ENCODE peak calls at places on chromosomes 7 and 10, in four cellular contexts. S, N, V and T are unnamed samples.

GRCh38 chr10:119834188-119834587 is 38.5 kb downstream of the MCMBP start:
- DNase-seq in S (no peak), V (peak; percentile 44), N (no peak), T (no peak)

GRCh38 chr10:51691135-51691534 is 8.3 kb downstream of the CSTF2T start:
- DNase-seq in S (no peak), V (no peak), N (no peak), T (no peak)

GRCh38 chr7:157299613-157300405 is 37.0 kb upstream of the DNAJB6 start:
- DNase-seq in N (peak; percentile 36), S (no peak), V (no peak), T (no peak)

GRCh38 chr10:12643279-12643678 is 293.9 kb downstream of the CAMK1D start:
- DNase-seq in N (no peak), V (no peak), S (no peak), T (no peak)

GRCh38 chr7:74371381-74372059 is 82.2 kb upstream of the GTF2IRD1 start:
- DNase-seq in N (peak; percentile 7), V (peak; percentile 50), S (no peak), T (no peak)

GRCh38 chr7:151381333-151382078 is 28.3 kb downstream of the WDR86 start:
- DNase-seq in N (no peak), V (no peak), S (no peak), T (no peak)

GRCh38 chr7:95330194-95331003 is 6.1 kb upstream of the PON1 start:
- DNase-seq in N (no peak), V (peak; percentile 41), S (no peak), T (no peak)

GRCh38 chr10:61708841-61709240 is 46.1 kb downstream of the CABCOCO1 start:
- DNase-seq in V (no peak), S (no peak), N (no peak), T (no peak)

GRCh38 chr7:122155566-122155965 is 11.5 kb upstream of the AASS start:
- DNase-seq in V (no peak), N (no peak), S (no peak), T (no peak)

GRCh38 chr7:77838929-77839491 is 40.4 kb downstream of the PHTF2 start:
- DNase-seq in V (no peak), N (no peak), S (no peak), T (no peak)

GRCh38 chr7:1674161-1675035 is 4.3 kb downstream of the ELFN1 start:
- DNase-seq in S (no peak), N (no peak), V (no peak), T (peak; percentile 11)

GRCh38 chr7:106260136-106260561 is 24.6 kb downstream of the NAMPT start:
- DNase-seq in V (peak; percentile 42), N (no peak), S (no peak), T (no peak)

GRCh38 chr10:113788604-113789083 is 37.2 kb downstream of the PLEKHS1 start:
- DNase-seq in N (peak; percentile 28), S (peak; percentile 25), V (peak; percentile 80), T (peak; percentile 37)

GRCh38 chr10:124093076-124093773 is at the start of gene CHST15:
- DNase-seq in S (peak; percentile 58), V (no peak), N (peak; percentile 74), T (no peak)

GRCh38 chr10:124094419-124094785 is 1.0 kb upstream of the CHST15 start:
- DNase-seq in N (no peak), S (peak; percentile 24), V (no peak), T (no peak)

GRCh38 chr10:124091646-124092269 is 1.6 kb downstream of the CHST15 start:
- DNase-seq in N (no peak), S (peak; percentile 43), V (no peak), T (no peak)

GRCh38 chr10:124090630-124091209 is 2.7 kb downstream of the CHST15 start:
- DNase-seq in S (no peak), V (no peak), N (no peak), T (no peak)

DNA sequence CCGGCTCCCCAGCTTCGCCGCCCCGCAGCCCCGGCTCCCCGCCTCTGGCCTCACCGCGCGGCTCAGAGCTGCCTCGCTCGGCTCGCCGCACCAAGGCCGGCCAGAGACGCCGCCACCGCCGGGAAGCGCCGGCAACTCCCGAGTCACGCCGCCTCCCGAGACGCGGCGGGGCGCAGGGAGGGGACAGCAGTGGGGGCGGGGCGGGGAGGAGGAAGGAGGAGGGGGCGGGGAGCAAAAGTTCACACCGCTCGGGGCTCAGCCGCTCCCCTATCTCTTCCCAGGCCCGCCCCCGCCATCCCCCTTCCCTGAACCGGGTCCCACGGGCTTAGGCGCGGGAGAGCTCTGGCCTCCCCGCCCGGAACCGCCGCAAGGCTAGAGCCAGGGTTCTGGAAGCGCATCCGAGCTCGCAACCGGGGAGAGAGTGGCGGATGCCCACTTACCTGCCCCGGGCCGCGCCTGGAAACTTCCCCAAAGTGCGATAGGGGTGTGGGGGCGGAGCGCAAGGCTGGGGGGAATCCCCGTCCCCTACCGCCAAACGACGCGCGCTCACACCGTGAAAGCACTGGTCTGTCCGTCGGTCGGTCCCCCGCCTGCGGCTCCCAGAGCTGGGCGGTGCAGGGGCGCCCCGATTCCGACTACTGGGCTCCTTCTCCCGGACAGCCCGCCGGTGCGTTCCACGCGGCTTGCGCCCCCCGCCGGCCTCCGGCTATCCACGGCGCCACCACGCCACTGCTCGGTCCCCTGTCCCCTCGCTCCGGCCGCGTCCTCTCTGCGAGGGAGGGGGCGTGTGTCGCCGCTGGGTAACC is 925 bp downstream of the CHST15 start:
- DNase-seq in N (no peak), V (peak; percentile 42), S (peak; percentile 68), T (no peak)
- TF ChIP-seq CTCF in N (no peak), V (no peak), S (peak; percentile 19), T (peak; percentile 22)

DNA sequence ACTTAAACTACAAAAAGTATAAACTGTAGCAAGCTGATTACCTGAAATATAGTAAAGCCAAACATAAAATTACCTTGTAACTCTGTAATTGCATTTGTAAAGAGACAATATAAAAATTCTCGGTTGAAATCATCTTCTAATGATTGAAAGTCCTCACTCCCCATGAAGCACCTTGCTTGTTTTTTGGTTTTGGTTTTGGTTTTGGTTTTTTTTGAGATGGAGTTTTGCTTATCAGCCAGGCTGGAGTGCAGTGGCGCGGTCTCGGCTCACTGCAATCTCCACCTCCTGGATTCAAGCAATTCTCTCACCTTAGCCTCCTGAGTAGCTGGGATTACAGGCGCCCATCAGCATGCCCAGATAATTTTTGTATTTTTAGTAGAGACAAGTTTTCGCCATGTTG is 33.9 kb upstream of the GPR37 start:
- DNase-seq in V (no peak), S (no peak), N (no peak), T (no peak)
- TF ChIP-seq CTCF in V (no peak), S (no peak), N (no peak), T (no peak)

GRCh38 chr10:26269754-26270153 is 53.2 kb downstream of the GAD2 start:
- DNase-seq in S (no peak), V (peak; percentile 27), N (peak; percentile 42), T (no peak)
- TF ChIP-seq CTCF in S (no peak), V (peak; percentile 20), N (peak; percentile 32), T (no peak)

GRCh38 chr7:99971242-99971641 is 4.6 kb downstream of the AZGP1 start:
- DNase-seq in V (no peak), S (no peak), N (no peak), T (no peak)

GRCh38 chr7:99976626-99977025 is 795 bp upstream of the AZGP1 start:
- DNase-seq in N (no peak), S (no peak), V (no peak), T (no peak)

GRCh38 chr7:99969298-99969697 is 6.5 kb downstream of the AZGP1 start:
- DNase-seq in S (no peak), N (no peak), V (no peak), T (no peak)

GRCh38 chr7:99975782-99976521 is at the start of gene AZGP1:
- DNase-seq in S (no peak), V (no peak), N (no peak), T (no peak)

DNA sequence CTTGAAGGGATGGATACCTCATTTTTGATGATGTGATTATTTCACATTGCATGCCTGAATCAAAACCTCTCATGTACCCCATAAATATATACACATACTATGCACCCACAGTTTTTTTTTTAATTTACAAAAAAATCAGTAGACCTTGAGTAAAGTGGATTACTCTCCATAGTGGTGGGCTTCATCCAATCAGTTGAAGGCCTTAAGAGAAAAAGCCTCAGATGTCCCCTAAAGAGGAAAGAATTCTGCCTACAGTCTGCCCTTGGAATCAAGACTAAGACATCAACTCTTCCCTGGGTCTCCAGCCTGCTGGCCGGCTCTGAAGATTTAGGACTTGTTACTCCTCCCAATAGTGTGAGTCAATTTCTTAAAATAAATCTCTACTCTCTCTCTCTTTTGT is 1.1 kb downstream of the AZGP1 start:
- DNase-seq in N (no peak), V (no peak), S (no peak), T (no peak)
- TF ChIP-seq CTCF in N (no peak), V (no peak), S (no peak), T (no peak)

GRCh38 chr7:38716397-38716796 is 85.2 kb upstream of the AMPH start:
- DNase-seq in V (no peak), S (no peak), N (no peak), T (no peak)
- TF ChIP-seq CTCF in V (no peak), S (no peak), N (peak; percentile 29), T (no peak)

GRCh38 chr10:50556238-50557120 is 67.3 kb downstream of the SGMS1 start:
- DNase-seq in N (no peak), S (no peak), V (no peak), T (no peak)
- TF ChIP-seq CTCF in N (no peak), S (no peak), V (no peak), T (no peak)